ENCODE peak calls at places on chromosomes 6 and 20, in eight cellular contexts. One of them, this sample, is unnamed.

GRCh38 chr20:38855356-38855755 is 49.9 kb downstream of the PPP1R16B start:
- DNase-seq in pancreas: no peak
- DNase-seq in upper lobe of right lung: no peak
- DNase-seq in left lung: no peak
- DNase-seq in colonic mucosa: no peak
- DNase-seq in dorsolateral prefrontal cortex: no peak
- DNase-seq in OCI-LY7: no peak
- DNase-seq in neural progenitor cell: no peak
- DNase-seq in this sample: no peak

GRCh38 chr6:38354905-38355304 is 284.8 kb downstream of the BTBD9 start:
- DNase-seq in colonic mucosa: no peak
- DNase-seq in neural progenitor cell: no peak
- DNase-seq in left lung: no peak
- DNase-seq in pancreas: no peak
- DNase-seq in OCI-LY7: no peak
- DNase-seq in upper lobe of right lung: no peak
- DNase-seq in dorsolateral prefrontal cortex: no peak
- DNase-seq in this sample: no peak

GRCh38 chr6:120411394-120411793 is 922.9 kb downstream of the TBC1D32 start:
- DNase-seq in left lung: no peak
- DNase-seq in neural progenitor cell: no peak
- DNase-seq in colonic mucosa: no peak
- DNase-seq in pancreas: no peak
- DNase-seq in dorsolateral prefrontal cortex: no peak
- DNase-seq in OCI-LY7: no peak
- DNase-seq in upper lobe of right lung: no peak
- DNase-seq in this sample: no peak

GRCh38 chr20:10673176-10673830 is 496 bp downstream of the JAG1 start:
- DNase-seq in OCI-LY7: peak
- DNase-seq in left lung: peak
- DNase-seq in neural progenitor cell: peak
- DNase-seq in colonic mucosa: peak
- DNase-seq in pancreas: peak
- DNase-seq in dorsolateral prefrontal cortex: peak
- DNase-seq in upper lobe of right lung: peak
- DNase-seq in this sample: no peak

GRCh38 chr6:3738381-3739131 is 13.0 kb downstream of the PXDC1 start:
- DNase-seq in OCI-LY7: no peak
- DNase-seq in dorsolateral prefrontal cortex: no peak
- DNase-seq in colonic mucosa: no peak
- DNase-seq in left lung: no peak
- DNase-seq in upper lobe of right lung: no peak
- DNase-seq in neural progenitor cell: no peak
- DNase-seq in pancreas: no peak
- DNase-seq in this sample: no peak

GRCh38 chr6:144027927-144028587 is 20.0 kb upstream of the PLAGL1 start:
- DNase-seq in left lung: no peak
- DNase-seq in upper lobe of right lung: no peak
- DNase-seq in colonic mucosa: no peak
- DNase-seq in pancreas: no peak
- DNase-seq in OCI-LY7: no peak
- DNase-seq in dorsolateral prefrontal cortex: no peak
- DNase-seq in neural progenitor cell: no peak
- DNase-seq in this sample: no peak

GRCh38 chr6:143595256-143596036 is 82.3 kb upstream of the PHACTR2 start:
- DNase-seq in upper lobe of right lung: no peak
- DNase-seq in pancreas: no peak
- DNase-seq in OCI-LY7: no peak
- DNase-seq in colonic mucosa: no peak
- DNase-seq in neural progenitor cell: no peak
- DNase-seq in dorsolateral prefrontal cortex: no peak
- DNase-seq in left lung: no peak
- DNase-seq in this sample: no peak

GRCh38 chr20:53609501-53610445 is 16.1 kb upstream of the ZNF217 start:
- DNase-seq in dorsolateral prefrontal cortex: no peak
- DNase-seq in left lung: peak
- DNase-seq in neural progenitor cell: peak
- DNase-seq in pancreas: no peak
- DNase-seq in OCI-LY7: peak
- DNase-seq in upper lobe of right lung: peak
- DNase-seq in colonic mucosa: peak
- DNase-seq in this sample: no peak

GRCh38 chr6:108589244-108589730 is 28.6 kb downstream of the FOXO3 start:
- DNase-seq in left lung: peak
- DNase-seq in upper lobe of right lung: peak
- DNase-seq in OCI-LY7: peak
- DNase-seq in pancreas: peak
- DNase-seq in neural progenitor cell: peak
- DNase-seq in dorsolateral prefrontal cortex: peak
- DNase-seq in colonic mucosa: peak
- DNase-seq in this sample: peak

GRCh38 chr6:88119769-88120168 is 46.4 kb downstream of the CNR1 start:
- DNase-seq in upper lobe of right lung: no peak
- DNase-seq in OCI-LY7: peak
- DNase-seq in dorsolateral prefrontal cortex: no peak
- DNase-seq in pancreas: no peak
- DNase-seq in neural progenitor cell: peak
- DNase-seq in colonic mucosa: no peak
- DNase-seq in left lung: no peak
- DNase-seq in this sample: no peak

GRCh38 chr6:134447883-134448387 is 130.0 kb upstream of the SGK1 start:
- DNase-seq in pancreas: no peak
- DNase-seq in colonic mucosa: no peak
- DNase-seq in neural progenitor cell: no peak
- DNase-seq in OCI-LY7: no peak
- DNase-seq in upper lobe of right lung: no peak
- DNase-seq in left lung: no peak
- DNase-seq in dorsolateral prefrontal cortex: no peak
- DNase-seq in this sample: no peak

GRCh38 chr6:169456840-169457239 is 203.2 kb upstream of the THBS2 start:
- DNase-seq in dorsolateral prefrontal cortex: no peak
- DNase-seq in pancreas: no peak
- DNase-seq in upper lobe of right lung: no peak
- DNase-seq in left lung: no peak
- DNase-seq in OCI-LY7: no peak
- DNase-seq in neural progenitor cell: no peak
- DNase-seq in colonic mucosa: no peak
- DNase-seq in this sample: no peak
- H3K27ac ChIP-seq in dorsolateral prefrontal cortex: no peak
- H3K27ac ChIP-seq in pancreas: no peak
- H3K27ac ChIP-seq in upper lobe of right lung: no peak
- H3K27ac ChIP-seq in left lung: no peak
- H3K27ac ChIP-seq in OCI-LY7: no peak
- H3K27ac ChIP-seq in neural progenitor cell: no peak
- H3K27ac ChIP-seq in colonic mucosa: no peak
- H3K27ac ChIP-seq in this sample: no peak

DNA sequence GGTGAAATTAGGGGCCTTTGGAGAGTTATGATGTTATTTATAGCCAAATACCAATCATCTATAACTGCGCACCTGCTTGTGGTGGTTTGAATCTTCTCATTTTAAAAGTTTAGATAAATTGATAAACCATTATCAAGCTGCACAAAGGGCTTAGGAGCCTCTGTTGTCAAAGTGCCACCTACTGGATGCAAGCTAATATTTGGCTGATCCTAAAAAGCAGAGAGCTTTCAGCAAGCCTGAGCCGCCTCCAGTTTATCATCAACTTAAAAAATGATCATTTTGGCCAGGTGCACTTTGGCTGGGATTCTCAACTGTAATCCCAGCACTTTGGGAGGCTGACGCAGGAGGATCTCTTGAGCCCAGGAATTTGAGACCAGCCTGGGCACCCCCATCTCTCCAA is 58.5 kb upstream of the ATXN1 start:
- DNase-seq in neural progenitor cell: peak
- DNase-seq in colonic mucosa: no peak
- DNase-seq in upper lobe of right lung: no peak
- DNase-seq in left lung: no peak
- DNase-seq in OCI-LY7: no peak
- DNase-seq in dorsolateral prefrontal cortex: no peak
- DNase-seq in pancreas: no peak
- DNase-seq in this sample: no peak
- TF ChIP-seq CTCF in neural progenitor cell: peak
- TF ChIP-seq CTCF in colonic mucosa: no peak
- TF ChIP-seq CTCF in upper lobe of right lung: peak
- TF ChIP-seq CTCF in left lung: no peak
- TF ChIP-seq CTCF in OCI-LY7: peak
- TF ChIP-seq CTCF in dorsolateral prefrontal cortex: peak
- TF ChIP-seq CTCF in pancreas: no peak
- TF ChIP-seq CTCF in this sample: no peak

GRCh38 chr6:160790028-160790792 is 88.2 kb downstream of the PLG start:
- DNase-seq in pancreas: no peak
- DNase-seq in upper lobe of right lung: no peak
- DNase-seq in OCI-LY7: peak
- DNase-seq in neural progenitor cell: peak
- DNase-seq in dorsolateral prefrontal cortex: no peak
- DNase-seq in colonic mucosa: no peak
- DNase-seq in left lung: no peak
- DNase-seq in this sample: no peak
- H3K4me3 ChIP-seq in pancreas: no peak
- H3K4me3 ChIP-seq in upper lobe of right lung: no peak
- H3K4me3 ChIP-seq in OCI-LY7: no peak
- H3K4me3 ChIP-seq in neural progenitor cell: peak
- H3K4me3 ChIP-seq in dorsolateral prefrontal cortex: no peak
- H3K4me3 ChIP-seq in colonic mucosa: no peak
- H3K4me3 ChIP-seq in left lung: no peak
- H3K4me3 ChIP-seq in this sample: no peak

DNA sequence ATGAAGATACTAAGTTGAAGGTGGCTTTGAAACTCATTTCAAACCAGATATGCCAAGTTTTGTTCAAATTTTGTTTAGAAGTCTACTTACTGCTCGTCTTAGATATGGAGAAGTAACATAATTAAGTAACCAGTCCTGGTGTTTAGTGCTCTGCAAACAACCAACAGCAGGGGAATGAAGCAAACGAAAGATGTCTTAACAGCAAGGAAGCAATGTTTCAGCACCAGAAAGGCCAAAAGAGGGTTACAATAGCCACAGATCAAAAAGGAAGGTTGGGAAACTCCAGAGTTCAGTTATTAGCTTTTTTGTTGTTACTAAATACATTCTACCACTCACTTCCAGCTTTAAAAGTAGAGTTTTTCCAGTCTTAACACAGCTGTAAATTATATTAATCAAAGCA is 45.1 kb downstream of the LHFPL5 start:
- DNase-seq in pancreas: no peak
- DNase-seq in OCI-LY7: no peak
- DNase-seq in dorsolateral prefrontal cortex: no peak
- DNase-seq in left lung: no peak
- DNase-seq in neural progenitor cell: no peak
- DNase-seq in colonic mucosa: no peak
- DNase-seq in upper lobe of right lung: no peak
- DNase-seq in this sample: no peak
- H3K27ac ChIP-seq in pancreas: no peak
- H3K27ac ChIP-seq in OCI-LY7: no peak
- H3K27ac ChIP-seq in dorsolateral prefrontal cortex: no peak
- H3K27ac ChIP-seq in left lung: no peak
- H3K27ac ChIP-seq in neural progenitor cell: no peak
- H3K27ac ChIP-seq in colonic mucosa: no peak
- H3K27ac ChIP-seq in upper lobe of right lung: no peak
- H3K27ac ChIP-seq in this sample: no peak

GRCh38 chr6:150142657-150143501 is at the start of gene PPP1R14C:
- DNase-seq in pancreas: peak
- DNase-seq in upper lobe of right lung: peak
- DNase-seq in dorsolateral prefrontal cortex: peak
- DNase-seq in left lung: peak
- DNase-seq in colonic mucosa: peak
- DNase-seq in neural progenitor cell: peak
- DNase-seq in OCI-LY7: no peak
- DNase-seq in this sample: no peak

GRCh38 chr6:150145427-150145826 is 2.6 kb downstream of the PPP1R14C start:
- DNase-seq in pancreas: no peak
- DNase-seq in OCI-LY7: no peak
- DNase-seq in upper lobe of right lung: no peak
- DNase-seq in neural progenitor cell: no peak
- DNase-seq in colonic mucosa: no peak
- DNase-seq in left lung: no peak
- DNase-seq in dorsolateral prefrontal cortex: no peak
- DNase-seq in this sample: no peak

GRCh38 chr6:150144294-150144868 is 1.5 kb downstream of the PPP1R14C start:
- DNase-seq in upper lobe of right lung: no peak
- DNase-seq in dorsolateral prefrontal cortex: no peak
- DNase-seq in left lung: no peak
- DNase-seq in neural progenitor cell: no peak
- DNase-seq in OCI-LY7: no peak
- DNase-seq in pancreas: no peak
- DNase-seq in colonic mucosa: no peak
- DNase-seq in this sample: no peak

GRCh38 chr6:150142304-150142656 is 564 bp upstream of the PPP1R14C start:
- DNase-seq in upper lobe of right lung: peak
- DNase-seq in neural progenitor cell: peak
- DNase-seq in OCI-LY7: no peak
- DNase-seq in dorsolateral prefrontal cortex: no peak
- DNase-seq in left lung: peak
- DNase-seq in colonic mucosa: peak
- DNase-seq in pancreas: no peak
- DNase-seq in this sample: no peak

GRCh38 chr6:150143521-150144293 is 863 bp downstream of the PPP1R14C start:
- DNase-seq in pancreas: no peak
- DNase-seq in OCI-LY7: no peak
- DNase-seq in dorsolateral prefrontal cortex: peak
- DNase-seq in colonic mucosa: no peak
- DNase-seq in upper lobe of right lung: peak
- DNase-seq in left lung: no peak
- DNase-seq in neural progenitor cell: peak
- DNase-seq in this sample: no peak
- TF ChIP-seq CTCF in pancreas: no peak
- TF ChIP-seq CTCF in OCI-LY7: no peak
- TF ChIP-seq CTCF in dorsolateral prefrontal cortex: no peak
- TF ChIP-seq CTCF in colonic mucosa: no peak
- TF ChIP-seq CTCF in upper lobe of right lung: no peak
- TF ChIP-seq CTCF in left lung: no peak
- TF ChIP-seq CTCF in neural progenitor cell: no peak
- TF ChIP-seq CTCF in this sample: no peak

DNA sequence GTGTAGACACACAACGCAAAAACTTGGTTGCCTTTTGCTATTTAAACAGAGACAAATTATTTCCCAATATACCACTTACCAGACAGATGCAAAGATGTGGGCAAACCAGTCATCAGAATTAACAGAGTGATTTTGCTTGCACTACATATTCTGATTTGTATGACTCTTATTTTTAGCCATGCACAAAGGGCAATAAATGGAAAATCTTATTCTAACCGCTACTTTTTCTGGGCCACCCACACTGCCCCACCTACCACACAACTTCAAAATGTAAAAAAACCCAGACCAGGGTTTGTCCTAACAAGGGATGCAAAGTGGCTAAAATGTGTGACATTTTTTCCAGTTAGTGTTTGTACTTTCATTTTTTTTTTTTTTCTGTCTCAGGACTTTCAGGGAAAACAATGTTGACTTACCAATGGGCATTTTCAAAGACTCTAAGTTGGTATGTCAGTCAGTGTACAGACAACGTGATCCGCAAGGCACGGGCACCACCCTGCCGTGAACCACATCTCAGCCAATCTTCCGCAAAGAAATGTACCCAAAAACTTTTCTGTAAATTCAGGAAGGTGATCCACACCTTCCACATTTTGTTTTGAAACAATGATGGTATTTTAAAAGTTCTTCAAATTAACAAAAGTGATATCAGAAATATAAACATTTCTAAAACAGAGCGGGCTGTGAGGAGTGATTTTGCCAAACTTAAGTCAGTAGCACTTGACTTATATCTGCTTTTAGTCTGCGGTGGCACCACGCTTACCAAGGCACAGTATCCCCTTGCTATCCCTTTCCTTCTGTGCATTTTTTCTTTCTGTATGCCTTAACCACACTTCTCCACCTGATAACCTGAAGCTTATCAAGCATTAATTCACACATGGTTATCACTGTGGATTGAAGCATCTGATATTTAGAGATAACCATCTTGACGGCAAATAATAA is 185.6 kb downstream of the GJA10 start:
- DNase-seq in OCI-LY7: no peak
- DNase-seq in pancreas: no peak
- DNase-seq in dorsolateral prefrontal cortex: no peak
- DNase-seq in upper lobe of right lung: no peak
- DNase-seq in colonic mucosa: no peak
- DNase-seq in neural progenitor cell: no peak
- DNase-seq in left lung: no peak
- DNase-seq in this sample: no peak
- H3K4me3 ChIP-seq in OCI-LY7: no peak
- H3K4me3 ChIP-seq in pancreas: no peak
- H3K4me3 ChIP-seq in dorsolateral prefrontal cortex: no peak
- H3K4me3 ChIP-seq in upper lobe of right lung: no peak
- H3K4me3 ChIP-seq in colonic mucosa: no peak
- H3K4me3 ChIP-seq in neural progenitor cell: no peak
- H3K4me3 ChIP-seq in left lung: no peak
- H3K4me3 ChIP-seq in this sample: no peak

This sample was measured in coronary artery.